ENCODE peak calls at places on chromosomes 3 and 15, in five cellular contexts. G is left ventricle myocardium inferior; M is suprapubic skin; J is CD8-positive, alpha-beta T cell; K is upper lobe of right lung. V is an unnamed sample.

GRCh38 chr3:12990781-12991480 is 82.3 kb downstream of the IQSEC1 start:
- DNase-seq in K (no peak), J (no peak), G (no peak), M (no peak), V (no peak)

GRCh38 chr3:43217633-43218032 is 68.7 kb upstream of the SNRK start:
- DNase-seq in K (no peak), J (no peak), M (no peak), G (no peak), V (no peak)

GRCh38 chr15:33526532-33526931 is 215.8 kb downstream of the RYR3 start:
- DNase-seq in J (no peak), G (no peak), K (no peak), M (no peak), V (no peak)

GRCh38 chr15:76401285-76401684 is 64.7 kb downstream of the ISL2 start:
- DNase-seq in K (no peak), G (no peak), M (no peak), J (no peak), V (no peak)

GRCh38 chr3:42300013-42300412 is 34.0 kb upstream of the CCK start:
- DNase-seq in K (no peak), J (peak), G (no peak), M (no peak), V (peak)

GRCh38 chr3:99943931-99944761 is 126.5 kb downstream of the CMSS1 start:
- DNase-seq in G (no peak), J (no peak), M (no peak), K (no peak), V (no peak)

GRCh38 chr3:184604039-184604955 is 42.7 kb downstream of the EPHB3 start:
- DNase-seq in J (no peak), G (no peak), K (no peak), M (no peak), V (no peak)

GRCh38 chr3:46763178-46763577 is 45.5 kb upstream of the PRSS50 start:
- DNase-seq in J (no peak), M (no peak), G (no peak), K (no peak), V (no peak)

GRCh38 chr3:115518100-115518852 is 105.0 kb upstream of the GAP43 start:
- DNase-seq in J (no peak), G (peak), M (no peak), K (no peak), V (peak)

GRCh38 chr3:159208080-159208479 is 406.2 kb downstream of the MFSD1 start:
- DNase-seq in J (no peak), G (no peak), M (no peak), K (no peak), V (no peak)

GRCh38 chr3:172750069-172750367 is 508 bp upstream of the ECT2 start:
- DNase-seq in K (no peak), G (no peak), M (no peak), J (no peak), V (no peak)

GRCh38 chr15:78875107-78875914 is 2.6 kb downstream of the MORF4L1 start:
- DNase-seq in J (no peak), M (no peak), K (no peak), G (no peak), V (no peak)

GRCh38 chr3:194379231-194379630 is 9.7 kb upstream of the LRRC15 start:
- DNase-seq in G (no peak), K (peak), J (no peak), M (peak), V (no peak)

GRCh38 chr3:143329567-143330164 is 210.1 kb downstream of the CHST2 start:
- DNase-seq in M (no peak), J (no peak), G (no peak), K (no peak), V (peak)

GRCh38 chr3:193510154-193510553 is 44.5 kb downstream of the ATP13A4 start:
- DNase-seq in M (no peak), K (no peak), J (no peak), G (no peak), V (no peak)

GRCh38 chr15:64288999-64289398 is 67.0 kb downstream of the CSNK1G1 start:
- DNase-seq in K (peak), J (no peak), M (no peak), G (no peak), V (no peak)

GRCh38 chr3:54120657-54121403 is 1.5 kb upstream of the CACNA2D3 start:
- DNase-seq in J (no peak), M (no peak), K (peak), G (no peak), V (peak)

GRCh38 chr3:37768107-37768809 is 93.4 kb upstream of the CTDSPL start:
- DNase-seq in J (no peak), M (no peak), K (no peak), G (no peak), V (peak)
- H3K27ac ChIP-seq in J (no peak), M (no peak), K (peak), G (peak), V (peak)

DNA sequence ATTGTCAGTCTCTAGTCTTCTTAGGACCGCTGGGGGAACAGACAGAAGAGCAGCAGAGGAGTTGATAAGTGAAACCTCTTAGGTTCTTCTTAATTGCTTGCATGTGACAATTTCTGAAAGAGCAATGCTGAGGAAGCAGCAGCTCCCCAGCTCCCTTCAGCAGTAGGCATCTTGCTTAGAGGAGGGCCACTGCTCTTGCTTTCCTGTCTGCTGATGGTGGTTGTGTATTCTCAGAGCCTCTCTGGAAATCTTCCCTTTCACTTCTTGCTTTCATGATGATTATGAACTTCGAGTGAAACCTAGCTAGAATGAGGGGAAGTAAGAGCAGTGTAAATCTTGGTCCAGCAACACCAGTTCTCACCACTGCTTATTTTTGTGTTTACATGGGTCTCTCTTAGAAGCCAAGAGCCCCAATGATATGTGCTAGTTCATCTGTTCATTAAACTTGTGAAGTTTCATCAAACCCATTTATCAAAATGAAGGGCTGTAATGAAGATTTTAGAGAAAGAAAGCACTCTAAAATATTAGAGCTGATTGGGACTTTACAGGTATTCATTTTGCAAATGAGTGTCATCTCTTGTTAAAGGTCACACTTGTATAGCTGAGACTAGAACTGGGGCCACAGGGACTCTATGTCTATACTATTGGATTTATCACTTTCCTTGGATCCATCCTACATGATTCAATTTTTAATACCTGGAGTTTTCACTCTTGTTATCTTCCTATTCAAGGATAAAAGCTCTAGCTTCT is 246.7 kb downstream of the LPP start:
- DNase-seq in M (no peak), J (no peak), G (no peak), K (no peak), V (no peak)
- H3K27ac ChIP-seq in M (no peak), J (no peak), G (no peak), K (no peak), V (no peak)

GRCh38 chr3:40310690-40311089 is 1.2 kb downstream of the EIF1B start:
- DNase-seq in J (no peak), K (no peak), G (no peak), M (no peak), V (no peak)
- H3K27ac ChIP-seq in J (peak), K (peak), G (peak), M (peak), V (peak)

DNA sequence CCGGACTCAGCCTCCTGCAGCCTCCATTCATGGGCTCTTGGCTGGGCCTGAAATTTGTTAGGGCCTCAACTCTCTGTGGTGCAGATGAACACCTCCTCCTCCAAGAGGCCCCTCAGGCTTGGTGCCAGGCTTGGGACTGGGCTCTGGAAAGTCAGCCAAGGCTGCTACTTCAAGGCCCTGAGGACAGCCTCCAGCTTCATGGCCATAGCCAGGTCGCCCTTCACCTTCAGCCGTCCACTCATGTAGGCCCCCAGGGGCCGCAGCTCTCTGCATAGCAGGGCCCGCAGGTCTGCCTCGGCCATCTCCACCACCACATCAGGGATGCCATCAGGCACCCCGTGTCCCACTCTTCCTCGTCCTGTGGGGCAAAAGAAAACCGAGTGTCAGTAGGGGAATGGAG is 8.3 kb downstream of the STOML1 start:
- DNase-seq in J (no peak), G (no peak), K (peak), M (no peak), V (no peak)
- H3K27ac ChIP-seq in J (no peak), G (peak), K (peak), M (peak), V (peak)

GRCh38 chr3:31953636-31954035 is 27.4 kb downstream of the OSBPL10 start:
- DNase-seq in G (no peak), K (no peak), M (no peak), J (no peak), V (no peak)
- H3K27ac ChIP-seq in G (no peak), K (no peak), M (no peak), J (no peak), V (no peak)

V was measured in thyroid gland.